ENCODE peak calls at places on chromosomes 4 and X, in seven cellular contexts. J, G, K, Y, L, X and B are unnamed samples.

GRCh38 chr4:186644316-186644638 is 79.4 kb downstream of the FAT1 start:
- DNase-seq in K (no peak), Y (no peak), L (no peak), G (no peak), J (no peak), X (no peak), B (no peak)

GRCh38 chrX:44596277-44596676 is 53.6 kb upstream of the FUNDC1 start:
- DNase-seq in K (no peak), Y (no peak), L (no peak), X (no peak), J (no peak), G (no peak), B (no peak)

GRCh38 chr4:93810340-93810992 is 18.1 kb upstream of the ATOH1 start:
- DNase-seq in L (no peak), K (no peak), J (no peak), G (no peak), Y (no peak), X (no peak), B (no peak)

GRCh38 chr4:83905952-83906351 is 370.0 kb downstream of the GPAT3 start:
- DNase-seq in G (no peak), K (no peak), Y (peak), J (no peak), X (no peak), L (peak), B (peak)

GRCh38 chrX:96924581-96924980 is 40.9 kb downstream of the RPA4 start:
- DNase-seq in K (no peak), X (no peak), J (no peak), L (no peak), Y (no peak), G (no peak), B (no peak)

GRCh38 chr4:121192500-121192899 is 28.4 kb upstream of the TNIP3 start:
- DNase-seq in Y (peak), K (peak), J (peak), L (peak), G (peak), X (peak), B (peak)

GRCh38 chr4:4599886-4600285 is 58.0 kb upstream of the STX18 start:
- DNase-seq in K (no peak), Y (no peak), G (no peak), L (no peak), J (no peak), X (no peak), B (no peak)

GRCh38 chr4:14221176-14221575 is 593.7 kb upstream of the BOD1L1 start:
- DNase-seq in J (no peak), L (no peak), X (peak), Y (no peak), G (no peak), K (no peak), B (no peak)

GRCh38 chr4:145076473-145076855 is 21.5 kb downstream of the ANAPC10 start:
- DNase-seq in K (no peak), G (no peak), X (no peak), J (no peak), L (no peak), Y (no peak), B (no peak)

GRCh38 chr4:180852743-180853142 is 1390.5 kb upstream of the TENM3 start:
- DNase-seq in J (no peak), Y (no peak), K (no peak), G (no peak), X (no peak), L (no peak), B (no peak)

GRCh38 chr4:124279741-124280140 is 432.8 kb downstream of the ANKRD50 start:
- DNase-seq in G (no peak), Y (no peak), J (peak), K (no peak), L (peak), X (no peak), B (no peak)
- TF ChIP-seq EZH2phosphoT487 in G (no peak), Y (no peak), J (no peak), K (no peak), L (no peak), X (no peak), B (no peak)

GRCh38 chr4:78439328-78439727 is 112.2 kb upstream of the ANXA3 start:
- DNase-seq in J (no peak), X (peak), Y (no peak), K (no peak), G (no peak), L (no peak), B (no peak)
- TF ChIP-seq EZH2phosphoT487 in J (no peak), X (no peak), Y (no peak), K (no peak), G (no peak), L (no peak), B (no peak)

DNA sequence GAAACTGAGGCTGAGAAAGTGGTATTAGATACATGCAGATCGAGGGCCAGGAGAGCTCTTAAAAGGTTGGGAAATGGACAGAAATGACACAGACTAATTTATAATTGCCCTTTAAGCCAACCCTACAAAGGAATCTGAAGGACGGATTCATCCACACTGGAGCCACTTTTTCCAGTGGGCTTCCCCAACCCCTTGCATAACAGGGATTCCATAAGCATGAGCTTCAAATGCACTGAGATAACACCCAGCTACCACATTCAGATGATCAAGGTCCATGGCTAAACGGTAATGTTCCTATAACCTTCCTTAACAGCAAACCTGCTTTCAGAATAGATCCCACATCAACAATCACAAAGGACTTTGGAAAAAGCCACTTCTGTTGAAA is 34.2 kb downstream of the PLAC1 start:
- DNase-seq in X (peak), Y (no peak), L (no peak), G (no peak), K (no peak), J (no peak), B (no peak)
- TF ChIP-seq EZH2phosphoT487 in X (no peak), Y (no peak), L (no peak), G (no peak), K (no peak), J (no peak), B (no peak)

DNA sequence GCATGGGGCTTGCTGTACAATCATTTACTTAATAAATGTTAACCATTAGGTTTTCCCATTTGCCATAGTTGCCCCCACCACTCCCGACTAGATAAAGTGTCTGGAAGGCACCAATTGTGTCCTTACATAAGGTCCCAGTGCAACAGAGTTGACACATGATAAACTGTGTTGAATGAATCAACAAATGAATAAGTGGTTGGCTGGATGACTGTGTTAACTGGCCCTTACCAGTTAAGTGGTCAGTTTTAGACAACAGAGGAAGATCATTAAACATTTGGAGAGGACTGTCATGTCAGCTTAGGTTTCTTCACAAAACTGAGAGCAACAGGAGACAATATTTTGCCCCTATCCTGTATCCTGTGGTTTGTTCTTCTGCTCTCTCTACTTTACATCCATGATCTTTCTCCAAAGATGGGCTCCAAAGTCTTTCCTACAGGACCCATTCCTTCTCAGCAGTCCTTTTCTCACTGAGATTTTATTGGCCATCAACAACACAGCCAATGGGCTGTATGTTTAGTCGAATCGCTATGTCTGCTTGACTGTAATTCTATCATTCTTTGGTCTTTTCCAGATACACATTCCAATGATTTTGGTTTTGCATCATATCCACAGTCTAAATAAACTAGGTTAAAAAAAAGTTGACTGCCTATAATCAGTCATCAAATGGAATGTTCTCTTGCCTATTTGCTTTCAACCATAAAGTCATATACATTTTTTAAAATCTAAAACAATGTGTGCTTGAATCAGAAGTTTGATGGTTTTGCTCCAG is 74.3 kb downstream of the RNF150 start:
- DNase-seq in K (no peak), G (no peak), L (peak), J (no peak), Y (no peak), X (peak), B (no peak)
- TF ChIP-seq EZH2phosphoT487 in K (no peak), G (no peak), L (no peak), J (no peak), Y (no peak), X (no peak), B (no peak)

GRCh38 chr4:88320174-88320779 is 35.9 kb upstream of the PPM1K start:
- DNase-seq in G (no peak), X (no peak), K (no peak), J (no peak), L (peak), Y (peak), B (peak)
- TF ChIP-seq EZH2phosphoT487 in G (no peak), X (no peak), K (no peak), J (no peak), L (no peak), Y (no peak), B (no peak)

GRCh38 chr4:5751918-5752802 is 41.2 kb downstream of the EVC start:
- DNase-seq in K (no peak), X (peak), Y (peak), G (peak), L (no peak), J (no peak), B (no peak)

GRCh38 chr4:5749568-5749967 is 38.6 kb downstream of the EVC start:
- DNase-seq in Y (no peak), L (no peak), K (no peak), J (no peak), G (no peak), X (no peak), B (no peak)

GRCh38 chr4:5747746-5748365 is 36.9 kb downstream of the EVC start:
- DNase-seq in X (peak), G (peak), L (peak), Y (no peak), J (no peak), K (no peak), B (no peak)

GRCh38 chr4:5751073-5751917 is 40.3 kb downstream of the EVC start:
- DNase-seq in L (no peak), J (no peak), K (no peak), G (peak), X (peak), Y (no peak), B (no peak)

GRCh38 chr4:5750052-5750950 is 39.3 kb downstream of the EVC start:
- DNase-seq in Y (no peak), X (peak), K (no peak), J (no peak), G (no peak), L (no peak), B (no peak)
- TF ChIP-seq EZH2phosphoT487 in Y (no peak), X (no peak), K (no peak), J (no peak), G (no peak), L (no peak), B (no peak)

DNA sequence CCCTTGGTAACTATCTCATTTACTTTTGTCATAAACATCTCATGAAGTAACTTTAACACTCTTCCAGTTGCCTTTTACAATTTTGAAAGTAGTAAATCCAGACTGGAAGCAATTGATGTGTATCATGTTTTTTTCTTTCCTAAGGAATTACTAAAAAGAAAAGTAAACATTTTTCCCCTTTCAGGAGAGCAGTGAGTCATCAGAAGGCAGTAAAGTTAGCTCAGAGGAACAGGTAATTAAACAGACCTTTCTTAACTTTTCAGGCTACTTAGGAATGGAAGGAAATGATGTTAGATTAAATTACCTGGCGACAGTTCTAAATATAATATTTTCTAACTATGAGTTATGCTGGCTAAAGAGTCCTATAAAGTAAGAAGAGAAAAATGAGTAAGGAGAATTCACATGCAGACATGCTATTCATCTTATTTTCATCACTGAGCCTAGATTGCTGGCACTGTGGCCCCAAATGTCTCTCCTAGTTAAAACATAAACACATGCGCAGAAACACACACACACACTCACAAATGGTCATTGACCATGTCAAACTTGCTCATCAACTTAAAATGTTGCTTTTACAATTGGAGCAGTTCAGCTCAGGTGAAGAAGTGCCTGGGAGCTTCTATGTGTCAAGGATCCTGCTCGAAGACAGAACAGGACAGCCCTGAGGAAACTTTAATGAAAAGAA is 9.3 kb downstream of the DMP1 start:
- DNase-seq in L (peak), X (peak), G (peak), J (no peak), K (peak), Y (no peak), B (no peak)
- TF ChIP-seq EZH2phosphoT487 in L (no peak), X (no peak), G (no peak), J (no peak), K (no peak), Y (no peak), B (no peak)

GRCh38 chrX:22124098-22124497 is 92.0 kb downstream of the PHEX start:
- DNase-seq in Y (no peak), X (peak), L (peak), J (no peak), G (no peak), K (no peak), B (no peak)
- TF ChIP-seq EZH2phosphoT487 in Y (no peak), X (no peak), L (no peak), J (no peak), G (no peak), K (no peak), B (no peak)

DNA sequence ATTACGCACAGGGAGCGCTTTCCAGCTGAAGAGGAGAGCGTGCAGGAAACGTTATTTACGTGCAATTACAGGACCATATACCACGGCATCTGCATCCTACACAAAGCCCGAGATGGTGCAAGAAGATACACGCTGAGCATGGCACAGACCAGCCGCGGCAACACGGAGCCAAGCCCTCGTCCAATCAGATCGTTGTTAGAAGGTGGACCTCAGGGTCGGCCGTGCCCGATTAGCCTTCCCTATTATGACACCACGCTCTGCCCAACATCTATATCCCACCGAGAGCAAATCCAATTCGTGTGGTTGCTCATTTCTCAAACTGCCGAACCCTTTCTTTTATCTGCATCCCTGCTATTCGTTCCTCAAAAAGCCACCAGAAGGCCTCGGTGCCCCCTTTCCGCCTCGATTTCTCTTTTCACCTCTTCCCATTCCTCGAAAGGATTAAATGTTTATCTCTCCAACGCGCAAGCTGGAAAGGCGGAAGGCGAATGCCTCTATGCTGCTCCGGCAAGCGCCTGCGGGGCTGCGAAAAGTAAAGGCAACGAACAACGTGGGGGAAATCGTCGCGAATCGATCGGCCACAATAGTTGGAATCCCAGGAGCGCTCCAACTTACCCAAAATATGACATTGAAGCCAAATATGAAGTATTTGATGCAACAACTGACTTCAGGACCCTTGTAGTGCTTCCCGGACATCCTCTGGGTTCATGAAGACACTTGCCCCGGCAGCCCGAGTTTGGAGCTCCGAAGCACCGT is 702 bp downstream of the TSPAN5 start:
- DNase-seq in Y (peak), X (peak), G (peak), K (no peak), J (peak), L (peak), B (peak)
- TF ChIP-seq EZH2phosphoT487 in Y (peak), X (no peak), G (no peak), K (no peak), J (no peak), L (no peak), B (no peak)

GRCh38 chr4:155666701-155667537 is at the start of gene GUCY1A1:
- DNase-seq in J (peak), K (no peak), Y (peak), G (peak), X (peak), L (peak), B (peak)
- TF ChIP-seq EZH2phosphoT487 in J (no peak), K (no peak), Y (peak), G (no peak), X (no peak), L (no peak), B (no peak)